ENCODE peak calls at places on chromosomes 16 and 17, in six cellular contexts. S is upper lobe of right lung, F is HCT116, A is ACHN, E is testis, Z is T-cell. W is an unnamed sample.

GRCh38 chr16:72876981-72877373 is 171.0 kb downstream of the ZFHX3 start:
- DNase-seq in F (no peak), E (no peak), S (no peak), A (no peak), Z (no peak), W (no peak)

GRCh38 chr17:17176341-17176740 is 29.8 kb downstream of the PLD6 start:
- DNase-seq in F (no peak), E (no peak), Z (no peak), A (no peak), S (no peak), W (no peak)

GRCh38 chr16:3992297-3993051 is 112.0 kb upstream of the CREBBP start:
- DNase-seq in A (no peak), S (no peak), F (no peak), E (no peak), Z (no peak), W (no peak)

GRCh38 chr17:78226752-78227454 is 4.5 kb upstream of the TMEM235 start:
- DNase-seq in E (no peak), F (no peak), S (no peak), A (no peak), Z (no peak), W (no peak)

GRCh38 chr17:83189673-83190385 is 110.4 kb downstream of the METRNL start:
- DNase-seq in Z (peak), E (peak), S (peak), A (no peak), F (no peak), W (no peak)

GRCh38 chr17:30345527-30346075 is 11.7 kb upstream of the TMIGD1 start:
- DNase-seq in Z (no peak), S (no peak), F (no peak), E (no peak), A (no peak), W (no peak)

GRCh38 chr16:56195151-56195550 is 3.9 kb downstream of the GNAO1 start:
- DNase-seq in E (no peak), Z (no peak), F (no peak), A (no peak), S (no peak), W (no peak)

GRCh38 chr17:5097101-5097834 is 14.4 kb downstream of the ZNF232 start:
- DNase-seq in Z (peak), F (no peak), S (peak), A (no peak), E (peak), W (no peak)

GRCh38 chr16:3051489-3051888 is 5.1 kb downstream of the MMP25 start:
- DNase-seq in A (no peak), Z (no peak), E (no peak), S (no peak), F (no peak), W (no peak)

GRCh38 chr16:67939507-67940435 is 3.1 kb upstream of the PSMB10 start:
- DNase-seq in Z (no peak), F (no peak), E (peak), S (no peak), A (no peak), W (no peak)

GRCh38 chr17:80377798-80378197 is 37.2 kb upstream of the ENDOV start:
- DNase-seq in Z (no peak), S (no peak), A (no peak), F (no peak), E (no peak), W (no peak)

GRCh38 chr16:8885674-8886592 is 3.8 kb downstream of the LITAFD start:
- DNase-seq in S (peak), E (no peak), Z (no peak), F (no peak), A (peak), W (no peak)

GRCh38 chr17:2412561-2413021 is 11.7 kb upstream of the MNT start:
- DNase-seq in Z (no peak), E (peak), S (peak), A (peak), F (no peak), W (no peak)

W was measured in A549.